ENCODE peak calls at places on chromosomes 7 and 10, in four cellular contexts. O is thoracic aorta, U is AML-193, F is progenitor cell of endocrine pancreas. Z is an unnamed sample.
A peak's percentile ranks its signal among the peaks of the same experiment; 100 is the strongest.

GRCh38 chr7:3027005-3027404 is 16.7 kb downstream of the CARD11 start:
- DNase-seq in O (no peak), U (no peak), F (no peak), Z (no peak)

GRCh38 chr7:121872831-121873764 is at the start of gene PTPRZ1:
- DNase-seq in F (peak; percentile 47), U (no peak), O (no peak), Z (peak; percentile 59)

GRCh38 chr7:142459557-142459963 is 201.7 kb upstream of the PRSS58 start:
- DNase-seq in F (no peak), U (peak; percentile 84), O (no peak), Z (peak; percentile 62)

GRCh38 chr10:115355162-115355760 is 262.1 kb downstream of the ATRNL1 start:
- DNase-seq in O (no peak), U (peak; percentile 48), F (peak; percentile 41), Z (peak; percentile 32)

GRCh38 chr7:5532520-5533335 is 109.1 kb upstream of the TNRC18 start:
- DNase-seq in O (no peak), F (no peak), U (peak; percentile 85), Z (no peak)

GRCh38 chr10:3295501-3296005 is 123.0 kb upstream of the PITRM1 start:
- DNase-seq in O (no peak), F (no peak), U (no peak), Z (no peak)

GRCh38 chr10:77391605-77392235 is 245.9 kb downstream of the KCNMA1 start:
- DNase-seq in O (peak; percentile 65), F (peak; percentile 64), U (peak; percentile 1), Z (peak; percentile 61)

GRCh38 chr7:78516450-78516849 is 717.9 kb downstream of the PHTF2 start:
- DNase-seq in U (no peak), O (no peak), F (no peak), Z (no peak)

GRCh38 chr10:78896169-78896931 is 172.4 kb upstream of the ZMIZ1 start:
- DNase-seq in O (no peak), F (peak; percentile 6), U (no peak), Z (no peak)

GRCh38 chr7:122438492-122438891 is 133.9 kb upstream of the FEZF1 start:
- DNase-seq in U (no peak), O (no peak), F (no peak), Z (no peak)

GRCh38 chr7:15104411-15105092 is 202.0 kb upstream of the DGKB start:
- DNase-seq in U (no peak), F (no peak), O (no peak), Z (peak; percentile 65)

GRCh38 chr10:119517235-119518141 is 25.0 kb downstream of the RGS10 start:
- DNase-seq in O (no peak), U (peak; percentile 69), F (no peak), Z (no peak)

GRCh38 chr7:32846630-32847225 is 44.8 kb downstream of the KBTBD2 start:
- DNase-seq in O (peak; percentile 78), U (peak; percentile 72), F (peak; percentile 58), Z (no peak)

GRCh38 chr10:100504101-100504500 is 15.6 kb downstream of the SEC31B start:
- DNase-seq in O (no peak), U (no peak), F (no peak), Z (no peak)

GRCh38 chr7:98212532-98213041 is 1.3 kb downstream of the BHLHA15 start:
- DNase-seq in O (no peak), F (no peak), U (no peak), Z (no peak)

GRCh38 chr7:143507534-143507933 is 29.9 kb downstream of the TAS2R41 start:
- DNase-seq in O (no peak), F (no peak), U (no peak), Z (no peak)

GRCh38 chr10:124151466-124152095 is 58.2 kb upstream of the CHST15 start:
- DNase-seq in F (no peak), O (no peak), U (no peak), Z (no peak)

GRCh38 chr7:110168010-110168409 is 922.9 kb upstream of the LRRN3 start:
- DNase-seq in F (no peak), U (no peak), O (no peak), Z (no peak)

GRCh38 chr10:132690821-132691610 is 94.9 kb downstream of the NKX6-2 start:
- DNase-seq in O (no peak), U (no peak), F (no peak), Z (no peak)

GRCh38 chr7:129780257-129781127 is 169.0 kb downstream of the NRF1 start:
- DNase-seq in O (no peak), F (peak; percentile 56), U (peak; percentile 25), Z (peak; percentile 94)

GRCh38 chr10:59088912-59089573 is 87.4 kb upstream of the PHYHIPL start:
- DNase-seq in F (no peak), U (no peak), O (no peak), Z (no peak)

GRCh38 chr7:29866490-29866930 is 60.2 kb downstream of the WIPF3 start:
- DNase-seq in O (no peak), U (peak; percentile 88), F (no peak), Z (no peak)

GRCh38 chr10:116912162-116912561 is 62.9 kb downstream of the ENO4 start:
- DNase-seq in U (no peak), F (no peak), O (no peak), Z (no peak)

GRCh38 chr10:60846173-60846572 is 67.9 kb downstream of the CDK1 start:
- DNase-seq in F (no peak), O (no peak), U (no peak), Z (no peak)

GRCh38 chr7:102064361-102065025 is 222.2 kb upstream of the SH2B2 start:
- DNase-seq in F (no peak), O (no peak), U (peak; percentile 14), Z (no peak)

GRCh38 chr7:13774976-13775375 is 214.5 kb downstream of the ETV1 start:
- DNase-seq in F (no peak), O (no peak), U (no peak), Z (no peak)

GRCh38 chr10:106537866-106538265 is 626.6 kb downstream of the SORCS1 start:
- DNase-seq in F (no peak), O (no peak), U (no peak), Z (no peak)

GRCh38 chr10:72087392-72087968 is 871 bp downstream of the SPOCK2 start:
- DNase-seq in O (no peak), U (no peak), F (no peak), Z (no peak)

Z was measured in NCI-H1930.